ENCODE peak calls at places on chromosome 16, in five cellular contexts. L, V, R, Y and X are unnamed samples. For H3K27me3 and H3K4me1, the result is how much of the 10 kb centered on the place peaks cover.

GRCh38 chr16:29852654-29853053 is 10.4 kb downstream of the CDIPT start:
- DNase-seq in L (peak), R (no peak), V (no peak), Y (no peak), X (no peak)

GRCh38 chr16:23504076-23504452 is 6.2 kb downstream of the GGA2 start:
- DNase-seq in L (no peak), R (no peak), V (peak), Y (no peak), X (no peak)

GRCh38 chr16:70691223-70692129 is 5.6 kb upstream of the MTSS2 start:
- DNase-seq in Y (no peak), L (peak), V (no peak), R (no peak), X (no peak)

GRCh38 chr16:1929578-1930337 is 11.5 kb upstream of the HS3ST6 start:
- DNase-seq in Y (peak), R (peak), V (peak), L (peak), X (peak)

GRCh38 chr16:85902366-85903155 is 3.6 kb downstream of the IRF8 start:
- DNase-seq in L (no peak), V (no peak), R (peak), Y (peak), X (peak)

GRCh38 chr16:1494129-1494640 is 1.0 kb downstream of the TELO2 start:
- DNase-seq in V (peak), R (no peak), Y (no peak), L (peak), X (no peak)

GRCh38 chr16:68382296-68382718 is 66.0 kb downstream of the SMPD3 start:
- DNase-seq in Y (no peak), R (no peak), V (no peak), L (no peak), X (no peak)

GRCh38 chr16:2516391-2517240 is 2.9 kb downstream of the ATP6V0C start:
- DNase-seq in V (no peak), L (peak), Y (no peak), R (no peak), X (no peak)

GRCh38 chr16:71894229-71894920 is 956 bp upstream of the IST1 start:
- DNase-seq in V (peak), L (peak), R (peak), Y (peak), X (peak)

GRCh38 chr16:22397459-22397858 is 23.0 kb upstream of the CDR2 start:
- DNase-seq in L (no peak), V (peak), R (no peak), Y (no peak), X (no peak)

GRCh38 chr16:1610071-1610840 is 1.6 kb downstream of the IFT140 start:
- DNase-seq in V (peak), R (peak), Y (peak), L (peak), X (peak)

GRCh38 chr16:69143116-69143515 is 10.7 kb downstream of the UTP4 start:
- DNase-seq in Y (no peak), L (no peak), V (no peak), R (no peak), X (no peak)

GRCh38 chr16:53457670-53458069 is 23.4 kb downstream of the RBL2 start:
- DNase-seq in V (no peak), Y (peak), L (no peak), R (peak), X (peak)

GRCh38 chr16:70289229-70290098 is at the start of gene AARS1:
- DNase-seq in L (peak), V (peak), R (peak), Y (peak), X (peak)

GRCh38 chr16:90019543-90020259 is 445 bp upstream of the DBNDD1 start:
- DNase-seq in Y (peak), V (peak), L (no peak), R (peak), X (peak)

GRCh38 chr16:57986196-57986595 is 14.3 kb downstream of the ZNF319 start:
- DNase-seq in R (no peak), Y (no peak), V (no peak), L (no peak), X (no peak)

GRCh38 chr16:81551141-81551808 is 106.7 kb downstream of the CMIP start:
- DNase-seq in L (no peak), R (no peak), V (peak), Y (no peak), X (no peak)

GRCh38 chr16:8867483-8868271 is 1.1 kb downstream of the CARHSP1 start:
- DNase-seq in R (peak), L (peak), Y (peak), V (no peak), X (peak)

GRCh38 chr16:47780213-47780612 is 319.1 kb downstream of the PHKB start:
- DNase-seq in L (no peak), R (no peak), Y (no peak), V (no peak), X (no peak)

GRCh38 chr16:30063893-30064745 is 1.4 kb upstream of the ALDOA start:
- DNase-seq in Y (peak), V (peak), L (peak), R (peak), X (peak)

GRCh38 chr16:89581861-89582563 is 6.5 kb downstream of the CPNE7 start:
- DNase-seq in R (no peak), L (no peak), Y (no peak), V (peak), X (no peak)

GRCh38 chr16:3690470-3690918 is 26.8 kb downstream of the TRAP1 start:
- DNase-seq in Y (peak), R (peak), L (peak), V (peak), X (peak)
- H3K4me3 ChIP-seq in Y (no peak), R (no peak), L (peak), V (no peak), X (no peak)

GRCh38 chr16:84303023-84303422 is 8.3 kb downstream of the WFDC1 start:
- DNase-seq in V (no peak), Y (no peak), R (no peak), L (peak), X (no peak)

GRCh38 chr16:84298376-84298899 is 3.8 kb downstream of the WFDC1 start:
- DNase-seq in R (no peak), L (no peak), Y (no peak), V (no peak), X (no peak)

GRCh38 chr16:84302111-84302954 is 7.7 kb downstream of the WFDC1 start:
- DNase-seq in V (no peak), L (no peak), R (no peak), Y (no peak), X (no peak)

GRCh38 chr16:84303516-84303915 is 8.8 kb downstream of the WFDC1 start:
- DNase-seq in L (no peak), Y (no peak), V (no peak), R (no peak), X (no peak)

GRCh38 chr16:84299734-84300440 is 5.2 kb downstream of the WFDC1 start:
- DNase-seq in L (no peak), Y (no peak), V (no peak), R (no peak), X (no peak)
- H3K27me3 ChIP-seq in L (under half), Y (under half), V (under half), R (under half), X (under half)

DNA sequence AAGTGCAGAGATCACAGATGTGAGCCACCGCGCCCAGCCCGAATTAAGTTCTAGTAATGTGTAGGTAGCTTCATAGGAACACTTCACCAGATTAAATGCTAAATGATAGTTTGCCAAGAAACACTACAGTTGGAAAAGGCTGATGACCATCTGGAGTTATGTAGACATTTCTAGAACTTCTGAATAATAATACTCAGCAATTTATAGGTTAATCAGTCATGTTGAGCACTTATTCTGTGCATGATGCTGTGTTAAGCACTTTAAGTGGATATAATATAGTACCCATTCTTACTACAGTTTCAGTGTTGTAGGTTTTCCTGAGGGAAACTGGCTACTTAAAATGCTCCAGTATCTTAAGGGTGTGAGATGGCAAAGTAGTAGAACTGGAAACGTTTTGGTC is 45.2 kb downstream of the NUP93 start:
- DNase-seq in Y (no peak), R (no peak), V (no peak), L (no peak), X (no peak)
- H3K4me1 ChIP-seq in Y (under half), R (under half), V (under half), L (under half), X (under half)

GRCh38 chr16:26111900-26112299 is 420.1 kb downstream of the HS3ST4 start:
- DNase-seq in L (no peak), R (no peak), V (no peak), Y (no peak), X (no peak)
- H3K4me3 ChIP-seq in L (no peak), R (no peak), V (no peak), Y (no peak), X (no peak)